ENCODE peak calls at places on chromosomes 7 and 10, in nine cellular contexts. S, M, W, V, A, O, Y, I and K are unnamed samples.

GRCh38 chr10:77417806-77418205 is 219.8 kb downstream of the KCNMA1 start:
- DNase-seq in S (no peak), M (no peak), W (no peak), V (no peak), A (no peak), O (no peak), Y (no peak), I (no peak), K (no peak)

GRCh38 chr7:90621130-90621891 is 25.2 kb downstream of the CDK14 start:
- DNase-seq in S (no peak), M (no peak), W (peak; percentile 25), V (no peak), A (no peak), O (no peak), Y (no peak), I (no peak), K (no peak)

GRCh38 chr10:52706347-52707070 is 66.1 kb downstream of the MBL2 start:
- DNase-seq in S (no peak), M (no peak), W (no peak), V (no peak), A (no peak), O (no peak), Y (no peak), I (no peak), K (no peak)

GRCh38 chr7:55552320-55553086 is 19.8 kb downstream of the VOPP1 start:
- DNase-seq in S (peak; percentile 75), M (no peak), W (no peak), V (peak; percentile 45), A (no peak), O (peak; percentile 96), Y (no peak), I (peak; percentile 33), K (no peak)

GRCh38 chr7:2165610-2166594 is 66.8 kb downstream of the MAD1L1 start:
- DNase-seq in S (peak; percentile 36), M (peak; percentile 51), W (peak; percentile 77), V (no peak), A (no peak), O (no peak), Y (peak; percentile 57), I (no peak), K (no peak)

GRCh38 chr7:87218941-87219544 is 489 bp downstream of the TMEM243 start:
- DNase-seq in S (peak; percentile 52), M (peak; percentile 74), W (peak; percentile 83), V (peak; percentile 55), A (peak; percentile 77), O (no peak), Y (peak; percentile 94), I (peak; percentile 59), K (no peak)

GRCh38 chr7:13852281-13852968 is 137.0 kb downstream of the ETV1 start:
- DNase-seq in S (peak; percentile 82), M (no peak), W (no peak), V (no peak), A (no peak), O (no peak), Y (no peak), I (no peak), K (no peak)

GRCh38 chr10:35459449-35459847 is 123.1 kb downstream of the CCNY start:
- DNase-seq in S (no peak), M (no peak), W (no peak), V (no peak), A (no peak), O (no peak), Y (no peak), I (no peak), K (no peak)

GRCh38 chr10:54065106-54065505 is 735.9 kb downstream of the PCDH15 start:
- DNase-seq in S (no peak), M (no peak), W (no peak), V (no peak), A (no peak), O (no peak), Y (no peak), I (no peak), K (no peak)

GRCh38 chr10:73591935-73592699 is 975 bp upstream of the USP54 start:
- DNase-seq in S (no peak), M (peak; percentile 39), W (peak; percentile 37), V (peak; percentile 62), A (peak; percentile 94), O (peak; percentile 46), Y (peak; percentile 71), I (no peak), K (no peak)

GRCh38 chr10:128210215-128211063 is 84.2 kb upstream of the MKI67 start:
- DNase-seq in S (peak; percentile 14), M (peak; percentile 43), W (peak; percentile 41), V (peak; percentile 31), A (peak; percentile 64), O (no peak), Y (peak; percentile 89), I (peak; percentile 66), K (peak; percentile 35)

GRCh38 chr10:114100848-114101741 is 57.4 kb downstream of the ADRB1 start:
- DNase-seq in S (peak; percentile 17), M (no peak), W (peak; percentile 23), V (no peak), A (peak; percentile 48), O (peak; percentile 49), Y (no peak), I (peak; percentile 35), K (no peak)

GRCh38 chr7:149457766-149458165 is 3.1 kb downstream of the ZNF777 start:
- DNase-seq in S (no peak), M (no peak), W (no peak), V (no peak), A (no peak), O (no peak), Y (no peak), I (no peak), K (no peak)

GRCh38 chr10:118908487-118909280 is 120.8 kb upstream of the NANOS1 start:
- DNase-seq in S (no peak), M (no peak), W (no peak), V (no peak), A (no peak), O (no peak), Y (no peak), I (no peak), K (no peak)

GRCh38 chr7:81600608-81601007 is 169.2 kb downstream of the HGF start:
- DNase-seq in S (peak; percentile 75), M (no peak), W (no peak), V (no peak), A (no peak), O (peak; percentile 91), Y (no peak), I (no peak), K (no peak)

GRCh38 chr7:34430456-34430855 is 227.6 kb upstream of the NPSR1 start:
- DNase-seq in S (peak; percentile 57), M (no peak), W (peak; percentile 4), V (no peak), A (peak; percentile 26), O (peak; percentile 52), Y (no peak), I (no peak), K (no peak)
- TF ChIP-seq CTCF in S (peak; percentile 50), M (no peak), W (peak; percentile 22), V (no peak), A (peak; percentile 70), O (peak; percentile 49), Y (peak; percentile 31), I (no peak), K (peak; percentile 29)

GRCh38 chr10:129466703-129467345 is at the start of gene MGMT:
- DNase-seq in S (peak; percentile 76), M (peak; percentile 99), W (peak; percentile 96), V (peak; percentile 94), A (peak; percentile 97), O (peak; percentile 85), Y (peak; percentile 99), I (peak; percentile 96), K (peak; percentile 96)
- H3K4me3 ChIP-seq in S (peak within 1 kb of the TSS; percentile 73), M (peak within 1 kb of the TSS; percentile 81), W (peak within 1 kb of the TSS; percentile 78), V (peak within 1 kb of the TSS; percentile 57), A (peak within 1 kb of the TSS; percentile 62), O (peak within 1 kb of the TSS; percentile 63), Y (peak within 1 kb of the TSS; percentile 90), I (peak within 1 kb of the TSS; percentile 85), K (peak within 1 kb of the TSS; percentile 80)

GRCh38 chr7:39453743-39454355 is 112.4 kb upstream of the YAE1 start:
- DNase-seq in S (peak; percentile 76), M (no peak), W (peak; percentile 76), V (no peak), A (peak; percentile 89), O (peak; percentile 65), Y (no peak), I (no peak), K (no peak)
- TF ChIP-seq CTCF in S (peak; percentile 93), M (peak; percentile 59), W (peak; percentile 93), V (no peak), A (peak; percentile 95), O (peak; percentile 94), Y (peak; percentile 72), I (peak; percentile 37), K (no peak)

GRCh38 chr7:106109521-106110237 is 2.4 kb downstream of the SYPL1 start:
- DNase-seq in S (no peak), M (no peak), W (no peak), V (no peak), A (peak; percentile 24), O (no peak), Y (no peak), I (no peak), K (no peak)
- H3K4me3 ChIP-seq in S (no peak overlapping the region), M (no peak overlapping the region), W (peak overlapping the region; percentile 84), V (no peak overlapping the region), A (peak overlapping the region; percentile 72), O (no peak overlapping the region), Y (peak overlapping the region; percentile 66), I (peak overlapping the region; percentile 84), K (peak overlapping the region; percentile 92)

DNA sequence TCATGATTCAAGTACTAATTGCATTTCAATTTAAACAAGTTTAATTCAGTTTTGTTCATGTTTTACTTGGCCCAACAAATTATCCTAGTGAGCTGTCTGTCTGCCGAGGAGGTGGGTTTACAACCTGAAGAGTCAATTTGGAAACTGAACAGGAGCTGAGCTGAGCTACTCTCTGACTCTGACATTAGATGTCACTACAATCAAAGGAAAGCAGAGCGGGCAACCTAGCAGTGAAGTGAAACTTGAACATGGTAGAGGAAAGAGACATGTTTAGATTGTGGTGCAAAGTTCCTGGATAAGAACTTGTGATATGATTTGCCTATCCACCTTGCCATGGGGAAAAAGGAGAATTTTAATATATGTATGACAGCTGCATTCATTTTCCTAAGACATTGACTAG is 9.6 kb upstream of the AGR3 start:
- DNase-seq in S (peak; percentile 67), M (no peak), W (peak; percentile 24), V (no peak), A (peak; percentile 69), O (peak; percentile 47), Y (no peak), I (no peak), K (no peak)
- TF ChIP-seq CTCF in S (peak; percentile 57), M (peak; percentile 94), W (peak; percentile 28), V (no peak), A (peak; percentile 83), O (peak; percentile 70), Y (peak; percentile 53), I (peak; percentile 40), K (peak; percentile 49)

DNA sequence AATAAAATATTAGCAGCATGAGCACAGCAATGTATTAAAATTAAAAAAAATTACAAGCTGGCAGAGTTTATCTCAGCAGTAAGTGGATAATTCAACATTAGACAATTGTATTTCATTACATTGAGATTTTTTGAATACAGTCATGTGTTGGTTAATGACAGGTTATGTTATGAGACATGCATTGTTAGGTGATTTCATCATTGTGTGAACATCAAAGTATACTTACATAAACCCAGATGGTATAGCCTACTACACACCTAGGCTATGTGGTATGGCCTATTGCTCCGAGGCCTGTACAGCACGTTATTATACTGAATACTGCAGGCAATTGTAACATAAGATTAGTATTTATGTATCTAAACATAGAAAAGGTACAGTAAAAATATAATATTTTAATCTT is 29.7 kb downstream of the CCDC6 start:
- DNase-seq in S (peak; percentile 39), M (no peak), W (no peak), V (no peak), A (no peak), O (no peak), Y (no peak), I (no peak), K (no peak)
- H3K4me3 ChIP-seq in S (no peak overlapping the region), M (no peak overlapping the region), W (no peak overlapping the region), V (no peak overlapping the region), A (no peak overlapping the region), O (no peak overlapping the region), Y (no peak overlapping the region), I (no peak overlapping the region), K (no peak overlapping the region)